ENCODE peak calls at places on chromosomes 5 and 9, in eight cellular contexts. H, T, F, Y, S, L, Q and V are unnamed samples.

GRCh38 chr9:104915049-104915448 is 12.9 kb downstream of the ABCA1 start:
- DNase-seq in H (no peak), T (no peak), F (no peak), Y (no peak), S (no peak), L (no peak), Q (no peak), V (no peak)

GRCh38 chr5:180026320-180026719 is 45.2 kb downstream of the RNF130 start:
- DNase-seq in H (no peak), T (no peak), F (no peak), Y (no peak), S (no peak), L (no peak), Q (no peak), V (no peak)

GRCh38 chr9:97529363-97530076 is 28.1 kb downstream of the TMOD1 start:
- DNase-seq in H (no peak), T (no peak), F (no peak), Y (no peak), S (no peak), L (no peak), Q (no peak), V (no peak)

GRCh38 chr9:96450613-96451544 is 910 bp downstream of the HABP4 start:
- DNase-seq in H (no peak), T (peak), F (peak), Y (peak), S (peak), L (peak), Q (peak), V (no peak)

GRCh38 chr9:79570449-79571308 is 1.1 kb upstream of the TLE4 start:
- DNase-seq in H (no peak), T (peak), F (no peak), Y (peak), S (peak), L (peak), Q (peak), V (peak)

GRCh38 chr9:129889461-129889935 is 54.2 kb downstream of the USP20 start:
- DNase-seq in H (no peak), T (no peak), F (no peak), Y (no peak), S (no peak), L (no peak), Q (no peak), V (no peak)

GRCh38 chr9:14585730-14586473 is 107.3 kb downstream of the ZDHHC21 start:
- DNase-seq in H (no peak), T (no peak), F (no peak), Y (no peak), S (no peak), L (no peak), Q (no peak), V (no peak)

GRCh38 chr9:81032831-81033230 is 656.5 kb downstream of the TLE1 start:
- DNase-seq in H (no peak), T (no peak), F (no peak), Y (no peak), S (no peak), L (no peak), Q (no peak), V (no peak)

GRCh38 chr9:97703437-97704326 is 6.5 kb upstream of the XPA start:
- DNase-seq in H (peak), T (no peak), F (peak), Y (no peak), S (no peak), L (no peak), Q (no peak), V (no peak)

GRCh38 chr5:1510151-1510561 is 13.6 kb downstream of the LPCAT1 start:
- DNase-seq in H (no peak), T (no peak), F (no peak), Y (no peak), S (peak), L (no peak), Q (no peak), V (no peak)

GRCh38 chr5:88536146-88536545 is 267.5 kb upstream of the TMEM161B start:
- DNase-seq in H (no peak), T (no peak), F (no peak), Y (no peak), S (no peak), L (no peak), Q (no peak), V (no peak)

GRCh38 chr5:138179277-138179857 is 455 bp downstream of the KIF20A start:
- DNase-seq in H (no peak), T (peak), F (no peak), Y (no peak), S (no peak), L (peak), Q (peak), V (peak)

GRCh38 chr5:176818391-176819098 is 8.2 kb downstream of the UNC5A start:
- DNase-seq in H (peak), T (no peak), F (no peak), Y (no peak), S (no peak), L (no peak), Q (no peak), V (no peak)

GRCh38 chr9:114224247-114224610 is 68.9 kb downstream of the COL27A1 start:
- DNase-seq in H (no peak), T (no peak), F (no peak), Y (no peak), S (no peak), L (peak), Q (no peak), V (no peak)

GRCh38 chr9:20307662-20308061 is 314.6 kb downstream of the MLLT3 start:
- DNase-seq in H (no peak), T (no peak), F (no peak), Y (no peak), S (no peak), L (peak), Q (no peak), V (no peak)

GRCh38 chr9:19174127-19174921 is 47.0 kb upstream of the PLIN2 start:
- DNase-seq in H (peak), T (peak), F (peak), Y (peak), S (no peak), L (peak), Q (peak), V (peak)

GRCh38 chr5:138934971-138935370 is 59.8 kb upstream of the LRRTM2 start:
- DNase-seq in H (no peak), T (no peak), F (no peak), Y (no peak), S (no peak), L (no peak), Q (no peak), V (no peak)

GRCh38 chr9:38713426-38713825 is 6.5 kb downstream of the FAM240B start:
- DNase-seq in H (no peak), T (no peak), F (peak), Y (no peak), S (no peak), L (no peak), Q (no peak), V (no peak)

GRCh38 chr5:126680215-126680817 is 79.6 kb downstream of the PHAX start:
- DNase-seq in H (no peak), T (peak), F (no peak), Y (no peak), S (no peak), L (peak), Q (no peak), V (no peak)

GRCh38 chr9:20872340-20872977 is 159.0 kb downstream of the HACD4 start:
- DNase-seq in H (no peak), T (no peak), F (no peak), Y (no peak), S (no peak), L (peak), Q (no peak), V (no peak)

GRCh38 chr9:35905912-35906679 is at the start of gene HRCT1:
- DNase-seq in H (peak), T (no peak), F (peak), Y (peak), S (no peak), L (no peak), Q (no peak), V (no peak)

GRCh38 chr9:80874276-80874675 is 815.1 kb downstream of the TLE1 start:
- DNase-seq in H (no peak), T (no peak), F (peak), Y (no peak), S (no peak), L (no peak), Q (no peak), V (no peak)

GRCh38 chr5:57219386-57219785 is 45.5 kb downstream of the GPBP1 start:
- DNase-seq in H (no peak), T (no peak), F (no peak), Y (no peak), S (no peak), L (no peak), Q (no peak), V (no peak)

GRCh38 chr9:468766-469496 is 254.3 kb downstream of the DOCK8 start:
- DNase-seq in H (no peak), T (no peak), F (no peak), Y (no peak), S (no peak), L (no peak), Q (no peak), V (no peak)

GRCh38 chr9:93107151-93107824 is 11.3 kb downstream of the CARD19 start:
- DNase-seq in H (no peak), T (no peak), F (no peak), Y (no peak), S (no peak), L (no peak), Q (no peak), V (no peak)

GRCh38 chr9:128685636-128686489 is 3.2 kb upstream of the SET start:
- DNase-seq in H (no peak), T (no peak), F (no peak), Y (no peak), S (no peak), L (no peak), Q (no peak), V (no peak)

GRCh38 chr9:74960548-74960947 is 7.8 kb upstream of the C9orf40 start:
- DNase-seq in H (no peak), T (no peak), F (peak), Y (peak), S (no peak), L (no peak), Q (no peak), V (no peak)

GRCh38 chr5:135217669-135218485 is 181.2 kb downstream of the MACROH2A1 start:
- DNase-seq in H (no peak), T (peak), F (no peak), Y (peak), S (peak), L (peak), Q (peak), V (no peak)

GRCh38 chr9:79662553-79662956 is 90.8 kb downstream of the TLE4 start:
- DNase-seq in H (no peak), T (peak), F (no peak), Y (no peak), S (no peak), L (peak), Q (no peak), V (peak)

GRCh38 chr5:171595401-171595800 is 176.0 kb downstream of the FGF18 start:
- DNase-seq in H (no peak), T (no peak), F (no peak), Y (no peak), S (no peak), L (no peak), Q (no peak), V (no peak)